ENCODE peak calls at places on chromosome 7, in five cellular contexts. I is SHP77; T is A549; W is effector CD4-positive, alpha-beta T cell; Z is CD4-positive, alpha-beta T cell. M is an unnamed sample.
A peak's percentile ranks its signal among the peaks of the same experiment; 100 is the strongest.

GRCh38 chr7:141268614-141269013 is 194.8 kb downstream of the TMEM178B start:
- DNase-seq in I (no peak), T (no peak), W (no peak), Z (no peak), M (no peak)

GRCh38 chr7:122748195-122748594 is 45.5 kb upstream of the RNF148 start:
- DNase-seq in I (no peak), T (no peak), W (no peak), Z (no peak), M (no peak)

GRCh38 chr7:10128748-10129147 is 844.9 kb upstream of the PHF14 start:
- DNase-seq in I (no peak), T (no peak), W (no peak), Z (no peak), M (no peak)

GRCh38 chr7:157011333-157012112 is 1.1 kb upstream of the MNX1 start:
- DNase-seq in I (no peak), T (no peak), W (no peak), Z (no peak), M (peak; percentile 80)

GRCh38 chr7:68245688-68246087 is 1249.1 kb downstream of the TYW1 start:
- DNase-seq in I (no peak), T (no peak), W (no peak), Z (no peak), M (no peak)

GRCh38 chr7:106866298-106867281 is 1.5 kb downstream of the PIK3CG start:
- DNase-seq in I (no peak), T (no peak), W (no peak), Z (no peak), M (no peak)

GRCh38 chr7:151381083-151381332 is 28.8 kb downstream of the WDR86 start:
- DNase-seq in I (no peak), T (no peak), W (no peak), Z (no peak), M (no peak)

GRCh38 chr7:107372298-107372697 is 97.6 kb upstream of the GPR22 start:
- DNase-seq in I (no peak), T (no peak), W (no peak), Z (no peak), M (no peak)

GRCh38 chr7:64744680-64745079 is 49.5 kb upstream of the ZNF138 start:
- DNase-seq in I (no peak), T (no peak), W (no peak), Z (no peak), M (no peak)